ENCODE peak calls at places on chromosomes 2 and 18, in nine cellular contexts. D, C, A, T, N, M, U, O and F are unnamed samples.

GRCh38 chr2:47033102-47033880 is 117.7 kb upstream of the MCFD2 start:
- DNase-seq in D (no peak), C (no peak), A (no peak), T (no peak), N (no peak), M (no peak), U (no peak), O (no peak), F (peak; percentile 56)

GRCh38 chr2:223976635-223977226 is 19.5 kb downstream of the MRPL44 start:
- DNase-seq in D (no peak), C (peak; percentile 56), A (no peak), T (no peak), N (no peak), M (no peak), U (no peak), O (no peak), F (no peak)

GRCh38 chr2:239204143-239204875 is 196.5 kb downstream of the HDAC4 start:
- DNase-seq in D (no peak), C (no peak), A (no peak), T (no peak), N (peak; percentile 37), M (no peak), U (peak; percentile 29), O (no peak), F (no peak)

GRCh38 chr2:64145119-64145518 is 899 bp upstream of the PELI1 start:
- DNase-seq in D (no peak), C (no peak), A (no peak), T (no peak), N (no peak), M (no peak), U (no peak), O (no peak), F (no peak)

GRCh38 chr2:197075754-197076337 is 149.3 kb upstream of the PGAP1 start:
- DNase-seq in D (no peak), C (no peak), A (no peak), T (no peak), N (no peak), M (peak; percentile 7), U (no peak), O (no peak), F (no peak)

GRCh38 chr18:27185025-27185763 is at the start of gene CHST9:
- DNase-seq in D (no peak), C (no peak), A (no peak), T (no peak), N (no peak), M (no peak), U (no peak), O (no peak), F (no peak)

GRCh38 chr2:190304404-190304803 is 15.2 kb downstream of the HIBCH start:
- DNase-seq in D (no peak), C (no peak), A (no peak), T (no peak), N (no peak), M (no peak), U (no peak), O (no peak), F (no peak)

GRCh38 chr2:135689679-135690078 is 52.0 kb upstream of the UBXN4 start:
- DNase-seq in D (no peak), C (no peak), A (no peak), T (no peak), N (no peak), M (no peak), U (no peak), O (no peak), F (no peak)

GRCh38 chr18:62710417-62710816 is 4.9 kb upstream of the PHLPP1 start:
- DNase-seq in D (no peak), C (peak; percentile 33), A (no peak), T (no peak), N (no peak), M (no peak), U (no peak), O (no peak), F (no peak)

GRCh38 chr2:164992818-164993217 is 37.5 kb upstream of the SLC38A11 start:
- DNase-seq in D (no peak), C (peak; percentile 89), A (peak; percentile 61), T (peak; percentile 80), N (no peak), M (peak; percentile 21), U (no peak), O (peak; percentile 75), F (no peak)

GRCh38 chr2:120460511-120460910 is 114.6 kb downstream of the INHBB start:
- DNase-seq in D (no peak), C (no peak), A (no peak), T (no peak), N (no peak), M (no peak), U (no peak), O (no peak), F (no peak)

GRCh38 chr2:29343830-29344229 is 228.6 kb downstream of the CLIP4 start:
- DNase-seq in D (no peak), C (no peak), A (no peak), T (no peak), N (no peak), M (no peak), U (no peak), O (no peak), F (no peak)

GRCh38 chr2:95264626-95265025 is 9.6 kb upstream of the PROM2 start:
- DNase-seq in D (peak; percentile 43), C (no peak), A (no peak), T (peak; percentile 33), N (no peak), M (no peak), U (no peak), O (no peak), F (no peak)

GRCh38 chr2:107466984-107467383 is 359.7 kb upstream of the RGPD4 start:
- DNase-seq in D (no peak), C (no peak), A (no peak), T (no peak), N (no peak), M (no peak), U (no peak), O (no peak), F (no peak)

GRCh38 chr2:44495544-44495943 is 133.8 kb downstream of the CAMKMT start:
- DNase-seq in D (no peak), C (no peak), A (no peak), T (no peak), N (no peak), M (no peak), U (no peak), O (no peak), F (no peak)

GRCh38 chr18:607930-608329 is 11.1 kb downstream of the CLUL1 start:
- DNase-seq in D (no peak), C (no peak), A (no peak), T (no peak), N (no peak), M (no peak), U (no peak), O (no peak), F (no peak)

GRCh38 chr2:207046642-207047213 is 107.4 kb downstream of the CPO start:
- DNase-seq in D (no peak), C (no peak), A (no peak), T (peak; percentile 22), N (no peak), M (peak; percentile 72), U (no peak), O (no peak), F (no peak)

GRCh38 chr2:222423632-222424280 is 587 bp upstream of the SGPP2 start:
- DNase-seq in D (no peak), C (no peak), A (no peak), T (no peak), N (no peak), M (no peak), U (peak; percentile 51), O (no peak), F (no peak)

GRCh38 chr2:30714811-30715709 is 92.2 kb downstream of the CAPN13 start:
- DNase-seq in D (no peak), C (no peak), A (no peak), T (no peak), N (peak; percentile 23), M (no peak), U (no peak), O (peak; percentile 30), F (no peak)

GRCh38 chr2:229861431-229861830 is 60.4 kb downstream of the TRIP12 start:
- DNase-seq in D (no peak), C (peak; percentile 22), A (no peak), T (no peak), N (no peak), M (no peak), U (no peak), O (no peak), F (no peak)

GRCh38 chr2:37849908-37850307 is 75.2 kb upstream of the RMDN2 start:
- DNase-seq in D (no peak), C (no peak), A (no peak), T (no peak), N (no peak), M (peak; percentile 40), U (no peak), O (no peak), F (no peak)
- H3K27ac ChIP-seq in D (no peak overlapping the region), C (no peak overlapping the region), A (no peak overlapping the region), T (no peak overlapping the region), N (no peak overlapping the region), M (no peak overlapping the region), U (no peak overlapping the region), O (no peak overlapping the region), F (no peak overlapping the region)

DNA sequence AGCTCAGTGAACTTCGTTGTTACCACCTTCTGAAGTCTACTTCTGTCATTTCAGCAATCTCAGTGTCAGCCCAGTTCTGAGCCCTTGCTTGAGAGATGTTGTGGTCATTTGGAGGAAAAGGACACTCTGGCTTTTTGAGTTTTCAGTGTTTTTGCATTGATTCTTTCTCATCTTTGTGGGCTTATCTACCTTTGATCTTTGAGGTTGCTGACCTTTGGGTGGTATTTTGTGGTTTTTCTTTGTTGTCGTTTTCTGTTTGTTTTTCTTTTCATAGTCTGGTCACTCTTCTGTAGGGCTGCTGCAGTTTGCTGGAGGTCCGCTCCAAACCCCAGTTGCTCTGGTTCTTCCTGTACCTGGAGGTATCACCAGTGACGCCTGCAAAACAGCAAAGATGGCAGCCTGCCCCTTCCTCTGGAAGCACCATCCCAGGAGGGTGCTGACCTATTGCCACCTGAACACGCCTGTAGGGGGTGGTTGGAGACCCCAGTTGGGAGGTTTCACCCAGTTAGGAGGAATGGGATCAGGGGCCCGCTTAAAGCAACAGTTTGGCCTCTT is 74.7 kb downstream of the EPC2 start:
- DNase-seq in D (no peak), C (no peak), A (no peak), T (no peak), N (no peak), M (no peak), U (no peak), O (no peak), F (no peak)
- H3K27ac ChIP-seq in D (no peak overlapping the region), C (no peak overlapping the region), A (no peak overlapping the region), T (no peak overlapping the region), N (no peak overlapping the region), M (no peak overlapping the region), U (no peak overlapping the region), O (no peak overlapping the region), F (no peak overlapping the region)

GRCh38 chr2:85276571-85277121 is 51.1 kb downstream of the TGOLN2 start:
- DNase-seq in D (no peak), C (no peak), A (no peak), T (no peak), N (no peak), M (no peak), U (no peak), O (no peak), F (no peak)
- H3K27ac ChIP-seq in D (no peak overlapping the region), C (peak overlapping the region; percentile 53), A (peak overlapping the region; percentile 96), T (peak overlapping the region; percentile 69), N (peak overlapping the region; percentile 80), M (no peak overlapping the region), U (peak overlapping the region; percentile 30), O (no peak overlapping the region), F (peak overlapping the region; percentile 39)

DNA sequence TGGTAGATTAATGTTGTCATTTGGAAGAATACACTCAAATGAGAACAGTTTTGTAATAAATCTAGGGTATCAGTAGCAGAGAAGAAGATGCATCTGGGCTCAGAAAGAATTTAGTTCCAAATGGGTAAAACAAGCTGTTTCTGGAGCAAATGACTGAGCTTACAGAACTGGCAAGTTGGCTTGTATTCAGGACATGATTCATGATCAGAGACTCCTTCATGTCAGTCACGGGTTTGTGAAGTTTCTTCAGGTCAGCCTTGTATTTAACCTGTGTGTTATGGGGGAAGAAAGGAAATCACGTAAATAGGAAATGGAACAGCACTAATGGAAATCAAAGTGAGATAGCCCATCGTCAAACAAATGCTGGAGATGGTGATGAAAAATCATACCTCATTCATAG is 109.1 kb downstream of the RIF1 start:
- DNase-seq in D (no peak), C (peak; percentile 10), A (no peak), T (peak; percentile 8), N (no peak), M (no peak), U (no peak), O (no peak), F (no peak)
- H3K27ac ChIP-seq in D (no peak overlapping the region), C (no peak overlapping the region), A (no peak overlapping the region), T (no peak overlapping the region), N (no peak overlapping the region), M (no peak overlapping the region), U (no peak overlapping the region), O (no peak overlapping the region), F (peak overlapping the region; percentile 49)